ENCODE peak calls at places on chromosomes 2 and 18, in ten cellular contexts. Q is HepG2, X is GM23338, R is GM12878, E is SK-N-SH, L is upper lobe of left lung, W is HCT116, S is spleen, I is endothelial cell of umbilical vein, M is Panc1. V is an unnamed sample.

GRCh38 chr2:29129586-29130281 is 14.5 kb downstream of the CLIP4 start:
- DNase-seq in Q (no peak), X (peak; percentile 13), R (no peak), E (no peak), L (no peak), W (no peak), S (no peak), I (peak; percentile 41), M (no peak), V (no peak)

GRCh38 chr2:212938144-212938793 is 213.1 kb downstream of the IKZF2 start:
- DNase-seq in Q (no peak), X (no peak), R (no peak), E (no peak), L (no peak), W (no peak), S (no peak), I (no peak), M (no peak), V (no peak)

GRCh38 chr2:206433686-206434085 is 9.6 kb upstream of the ADAM23 start:
- DNase-seq in Q (no peak), X (no peak), R (no peak), E (no peak), L (no peak), W (no peak), S (no peak), I (no peak), M (no peak), V (no peak)

GRCh38 chr2:96157649-96158553 is 12.7 kb upstream of the DUSP2 start:
- DNase-seq in Q (no peak), X (no peak), R (peak; percentile 76), E (peak; percentile 17), L (peak; percentile 50), W (no peak), S (peak; percentile 90), I (no peak), M (no peak), V (no peak)

GRCh38 chr2:38935568-38936172 is 46.0 kb downstream of the ARHGEF33 start:
- DNase-seq in Q (no peak), X (no peak), R (no peak), E (no peak), L (no peak), W (no peak), S (no peak), I (no peak), M (no peak), V (no peak)

GRCh38 chr18:58793361-58793760 is 71.3 kb upstream of the ZNF532 start:
- DNase-seq in Q (no peak), X (no peak), R (no peak), E (no peak), L (no peak), W (no peak), S (no peak), I (no peak), M (no peak), V (no peak)

GRCh38 chr18:67282796-67283195 is 233.7 kb downstream of the DSEL start:
- DNase-seq in Q (no peak), X (peak; percentile 28), R (no peak), E (no peak), L (no peak), W (no peak), S (no peak), I (peak; percentile 33), M (no peak), V (no peak)

GRCh38 chr2:121211251-121211650 is 73.8 kb downstream of the TFCP2L1 start:
- DNase-seq in Q (no peak), X (no peak), R (no peak), E (peak; percentile 49), L (peak; percentile 76), W (no peak), S (peak; percentile 7), I (no peak), M (no peak), V (no peak)

GRCh38 chr18:3410273-3410672 is 39.7 kb upstream of the TGIF1 start:
- DNase-seq in Q (no peak), X (no peak), R (no peak), E (no peak), L (no peak), W (no peak), S (no peak), I (no peak), M (no peak), V (no peak)

DNA sequence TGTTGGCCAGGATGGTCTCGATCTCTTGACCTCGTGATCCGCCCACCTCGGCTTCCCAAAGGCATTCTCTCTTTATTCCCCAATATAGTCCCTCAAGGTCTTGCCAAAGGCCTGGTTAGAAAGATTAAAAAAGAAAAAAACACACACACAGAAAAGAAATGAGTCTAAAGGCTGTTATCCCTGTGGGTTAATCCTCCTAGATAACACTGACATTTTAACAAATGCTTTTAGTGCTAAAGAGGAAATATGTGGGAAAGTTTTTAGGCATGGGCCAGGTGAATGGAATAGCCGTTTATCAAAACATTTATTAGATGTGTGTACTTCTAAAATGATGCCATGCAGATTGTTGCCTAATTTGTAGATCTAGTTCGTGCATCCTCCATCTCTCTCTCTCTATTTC is 261.6 kb upstream of the FN1 start:
- DNase-seq in Q (no peak), X (no peak), R (no peak), E (no peak), L (no peak), W (no peak), S (no peak), I (no peak), M (no peak), V (no peak)
- TF ChIP-seq POLR2AphosphoS5 in Q (no peak), X (no peak), R (no peak), E (no peak), L (no peak), W (no peak), S (no peak), I (no peak), M (no peak), V (no peak)

DNA sequence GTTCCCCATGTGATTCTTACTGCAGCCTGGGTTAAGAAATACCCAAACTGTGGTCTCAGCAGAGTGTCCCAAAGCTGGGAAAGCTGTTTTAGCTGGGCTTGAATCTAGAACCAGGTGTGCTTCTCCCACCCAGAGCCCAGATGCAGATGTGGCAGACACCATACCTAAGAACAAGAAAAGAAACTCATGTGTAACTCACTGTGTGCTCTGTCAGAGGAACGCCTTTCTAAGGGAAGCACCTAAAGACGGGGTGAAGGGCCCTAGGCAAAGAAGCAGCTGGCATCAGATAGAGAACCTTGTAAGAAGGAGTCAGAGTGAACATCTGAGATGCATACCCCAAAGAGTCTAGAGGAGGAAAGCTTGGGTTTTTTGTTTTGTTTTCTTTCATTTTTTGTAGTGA is 24.0 kb downstream of the DOK1 start:
- DNase-seq in Q (no peak), X (no peak), R (no peak), E (no peak), L (no peak), W (no peak), S (no peak), I (no peak), M (no peak), V (no peak)
- H3K4me1 ChIP-seq in Q (peaks cover 4% of the 10 kb centered on the region), X (no peaks in the 10 kb centered on the region), R (peaks cover 42% of the 10 kb centered on the region), E (peaks cover 24% of the 10 kb centered on the region), L (peaks cover 12% of the 10 kb centered on the region), W (peaks cover 4% of the 10 kb centered on the region), S (peaks cover 57% of the 10 kb centered on the region), I (peaks cover 6% of the 10 kb centered on the region), M (no peaks in the 10 kb centered on the region), V (peaks cover 6% of the 10 kb centered on the region)

GRCh38 chr2:10269711-10270610 is 32.7 kb upstream of the HPCAL1 start:
- DNase-seq in Q (no peak), X (no peak), R (no peak), E (peak; percentile 44), L (peak; percentile 84), W (no peak), S (peak; percentile 71), I (no peak), M (no peak), V (no peak)
- TF ChIP-seq POLR2AphosphoS5 in Q (no peak), X (no peak), R (no peak), E (no peak), L (no peak), W (no peak), S (no peak), I (no peak), M (no peak), V (no peak)

GRCh38 chr2:45280801-45281200 is 271.5 kb upstream of the SIX2 start:
- DNase-seq in Q (no peak), X (no peak), R (no peak), E (no peak), L (no peak), W (no peak), S (no peak), I (no peak), M (no peak), V (no peak)

GRCh38 chr2:45279356-45279755 is 270.1 kb upstream of the SIX2 start:
- DNase-seq in Q (no peak), X (no peak), R (no peak), E (no peak), L (no peak), W (no peak), S (no peak), I (no peak), M (no peak), V (no peak)

GRCh38 chr2:45276914-45277313 is 267.7 kb upstream of the SIX2 start:
- DNase-seq in Q (peak; percentile 70), X (no peak), R (no peak), E (no peak), L (no peak), W (no peak), S (no peak), I (peak; percentile 35), M (no peak), V (no peak)

GRCh38 chr2:45275806-45276205 is 266.6 kb upstream of the SIX2 start:
- DNase-seq in Q (no peak), X (no peak), R (no peak), E (no peak), L (no peak), W (no peak), S (no peak), I (no peak), M (no peak), V (no peak)

GRCh38 chr2:45278345-45279078 is 269.3 kb upstream of the SIX2 start:
- DNase-seq in Q (no peak), X (no peak), R (no peak), E (no peak), L (no peak), W (no peak), S (no peak), I (peak; percentile 56), M (no peak), V (no peak)
- H3K4me1 ChIP-seq in Q (peaks cover 61% of the 10 kb centered on the region), X (peaks cover 14% of the 10 kb centered on the region), R (no peaks in the 10 kb centered on the region), E (peaks cover 56% of the 10 kb centered on the region), L (no peaks in the 10 kb centered on the region), W (no peaks in the 10 kb centered on the region), S (no peaks in the 10 kb centered on the region), I (peaks cover 38% of the 10 kb centered on the region), M (no peaks in the 10 kb centered on the region), V (no peaks in the 10 kb centered on the region)

GRCh38 chr18:51778115-51778514 is 561.9 kb upstream of the DCC start:
- DNase-seq in Q (no peak), X (no peak), R (no peak), E (no peak), L (no peak), W (no peak), S (no peak), I (no peak), M (no peak), V (no peak)
- TF ChIP-seq POLR2AphosphoS5 in Q (no peak), X (no peak), R (no peak), E (no peak), L (no peak), W (no peak), S (no peak), I (no peak), M (no peak), V (no peak)